ENCODE peak calls at places on chromosome 7, in seven cellular contexts. One of them, this sample, is unnamed.

GRCh38 chr7:138000081-138000701 is 1.7 kb downstream of the CREB3L2 start:
- DNase-seq in AG10803: peak
- DNase-seq in NB4: peak
- DNase-seq in AG04450: peak
- DNase-seq in thoracic aorta: no peak
- DNase-seq in HepG2: peak
- DNase-seq in AG09309: peak
- DNase-seq in this sample: no peak

GRCh38 chr7:133871757-133872156 is 255.4 kb upstream of the LRGUK start:
- DNase-seq in AG10803: no peak
- DNase-seq in NB4: no peak
- DNase-seq in AG04450: no peak
- DNase-seq in thoracic aorta: no peak
- DNase-seq in HepG2: peak
- DNase-seq in AG09309: no peak
- DNase-seq in this sample: no peak

GRCh38 chr7:150411606-150412005 is 32.5 kb downstream of the ZNF775 start:
- DNase-seq in AG10803: no peak
- DNase-seq in NB4: no peak
- DNase-seq in AG04450: no peak
- DNase-seq in thoracic aorta: no peak
- DNase-seq in HepG2: no peak
- DNase-seq in AG09309: no peak
- DNase-seq in this sample: no peak

GRCh38 chr7:14170872-14171271 is 181.4 kb upstream of the ETV1 start:
- DNase-seq in AG10803: no peak
- DNase-seq in NB4: no peak
- DNase-seq in AG04450: no peak
- DNase-seq in thoracic aorta: no peak
- DNase-seq in HepG2: no peak
- DNase-seq in AG09309: no peak
- DNase-seq in this sample: no peak

GRCh38 chr7:23356726-23357125 is 57.6 kb downstream of the MALSU1 start:
- DNase-seq in AG10803: no peak
- DNase-seq in NB4: no peak
- DNase-seq in AG04450: no peak
- DNase-seq in thoracic aorta: no peak
- DNase-seq in HepG2: no peak
- DNase-seq in AG09309: no peak
- DNase-seq in this sample: no peak

GRCh38 chr7:8065356-8065813 is 96.8 kb downstream of the GLCCI1 start:
- DNase-seq in AG10803: peak
- DNase-seq in NB4: no peak
- DNase-seq in AG04450: peak
- DNase-seq in thoracic aorta: no peak
- DNase-seq in HepG2: no peak
- DNase-seq in AG09309: peak
- DNase-seq in this sample: no peak

GRCh38 chr7:26490631-26491624 is 199.3 kb downstream of the SNX10 start:
- DNase-seq in AG10803: no peak
- DNase-seq in NB4: no peak
- DNase-seq in AG04450: no peak
- DNase-seq in thoracic aorta: no peak
- DNase-seq in HepG2: no peak
- DNase-seq in AG09309: no peak
- DNase-seq in this sample: no peak

GRCh38 chr7:57412618-57413017 is 37.4 kb upstream of the ZNF716 start:
- DNase-seq in AG10803: no peak
- DNase-seq in NB4: no peak
- DNase-seq in AG04450: no peak
- DNase-seq in thoracic aorta: no peak
- DNase-seq in HepG2: no peak
- DNase-seq in AG09309: no peak
- DNase-seq in this sample: no peak

GRCh38 chr7:44982535-44982923 is 3.7 kb upstream of the MYO1G start:
- DNase-seq in AG10803: no peak
- DNase-seq in NB4: peak
- DNase-seq in AG04450: no peak
- DNase-seq in thoracic aorta: no peak
- DNase-seq in HepG2: no peak
- DNase-seq in AG09309: no peak
- DNase-seq in this sample: no peak

GRCh38 chr7:136114966-136115762 is 138.0 kb upstream of the MTPN start:
- DNase-seq in AG10803: peak
- DNase-seq in NB4: peak
- DNase-seq in AG04450: peak
- DNase-seq in thoracic aorta: no peak
- DNase-seq in HepG2: peak
- DNase-seq in AG09309: peak
- DNase-seq in this sample: no peak

GRCh38 chr7:6056616-6057015 is 25.4 kb downstream of the ANKRD61 start:
- DNase-seq in AG10803: no peak
- DNase-seq in NB4: no peak
- DNase-seq in AG04450: no peak
- DNase-seq in thoracic aorta: no peak
- DNase-seq in HepG2: no peak
- DNase-seq in AG09309: no peak
- DNase-seq in this sample: no peak

GRCh38 chr7:94123136-94123535 is 119.0 kb upstream of the BET1 start:
- DNase-seq in AG10803: no peak
- DNase-seq in NB4: no peak
- DNase-seq in AG04450: no peak
- DNase-seq in thoracic aorta: no peak
- DNase-seq in HepG2: no peak
- DNase-seq in AG09309: no peak
- DNase-seq in this sample: no peak

GRCh38 chr7:107563072-107563760 is 504 bp downstream of the COG5 start:
- DNase-seq in AG10803: peak
- DNase-seq in NB4: peak
- DNase-seq in AG04450: no peak
- DNase-seq in thoracic aorta: no peak
- DNase-seq in HepG2: peak
- DNase-seq in AG09309: no peak
- DNase-seq in this sample: no peak

GRCh38 chr7:22907805-22908204 is 85.2 kb upstream of the TOMM7 start:
- DNase-seq in AG10803: no peak
- DNase-seq in NB4: no peak
- DNase-seq in AG04450: no peak
- DNase-seq in thoracic aorta: no peak
- DNase-seq in HepG2: no peak
- DNase-seq in AG09309: no peak
- DNase-seq in this sample: no peak

GRCh38 chr7:130896051-130896881 is 162.3 kb upstream of the KLF14 start:
- DNase-seq in AG10803: peak
- DNase-seq in NB4: no peak
- DNase-seq in AG04450: no peak
- DNase-seq in thoracic aorta: no peak
- DNase-seq in HepG2: no peak
- DNase-seq in AG09309: no peak
- DNase-seq in this sample: no peak

GRCh38 chr7:69586315-69586714 is 12.0 kb upstream of the AUTS2 start:
- DNase-seq in AG10803: no peak
- DNase-seq in NB4: no peak
- DNase-seq in AG04450: no peak
- DNase-seq in thoracic aorta: no peak
- DNase-seq in HepG2: no peak
- DNase-seq in AG09309: no peak
- DNase-seq in this sample: no peak

GRCh38 chr7:155750255-155751125 is 61.8 kb downstream of the SHH start:
- DNase-seq in AG10803: no peak
- DNase-seq in NB4: no peak
- DNase-seq in AG04450: no peak
- DNase-seq in thoracic aorta: no peak
- DNase-seq in HepG2: no peak
- DNase-seq in AG09309: no peak
- DNase-seq in this sample: no peak

GRCh38 chr7:19709249-19709578 is 377 bp upstream of the POLR1F start:
- DNase-seq in AG10803: no peak
- DNase-seq in NB4: no peak
- DNase-seq in AG04450: no peak
- DNase-seq in thoracic aorta: no peak
- DNase-seq in HepG2: no peak
- DNase-seq in AG09309: no peak
- DNase-seq in this sample: no peak

GRCh38 chr7:106021211-106022067 is 58.4 kb downstream of the CDHR3 start:
- DNase-seq in AG10803: no peak
- DNase-seq in NB4: peak
- DNase-seq in AG04450: no peak
- DNase-seq in thoracic aorta: no peak
- DNase-seq in HepG2: no peak
- DNase-seq in AG09309: no peak
- DNase-seq in this sample: no peak

GRCh38 chr7:154886591-154886990 is 116.3 kb downstream of the PAXIP1 start:
- DNase-seq in AG10803: no peak
- DNase-seq in NB4: no peak
- DNase-seq in AG04450: no peak
- DNase-seq in thoracic aorta: no peak
- DNase-seq in HepG2: no peak
- DNase-seq in AG09309: no peak
- DNase-seq in this sample: no peak

GRCh38 chr7:41705109-41705871 is 2.4 kb upstream of the INHBA start:
- DNase-seq in AG10803: peak
- DNase-seq in NB4: peak
- DNase-seq in AG04450: peak
- DNase-seq in thoracic aorta: peak
- DNase-seq in HepG2: peak
- DNase-seq in AG09309: peak
- DNase-seq in this sample: peak

GRCh38 chr7:2887816-2888215 is 43.7 kb upstream of the GNA12 start:
- DNase-seq in AG10803: no peak
- DNase-seq in NB4: no peak
- DNase-seq in AG04450: no peak
- DNase-seq in thoracic aorta: no peak
- DNase-seq in HepG2: no peak
- DNase-seq in AG09309: no peak
- DNase-seq in this sample: no peak

GRCh38 chr7:2886391-2886790 is 42.3 kb upstream of the GNA12 start:
- DNase-seq in AG10803: no peak
- DNase-seq in NB4: no peak
- DNase-seq in AG04450: no peak
- DNase-seq in thoracic aorta: no peak
- DNase-seq in HepG2: no peak
- DNase-seq in AG09309: no peak
- DNase-seq in this sample: no peak

GRCh38 chr7:2884161-2884560 is 40.1 kb upstream of the GNA12 start:
- DNase-seq in AG10803: no peak
- DNase-seq in NB4: no peak
- DNase-seq in AG04450: no peak
- DNase-seq in thoracic aorta: no peak
- DNase-seq in HepG2: no peak
- DNase-seq in AG09309: no peak
- DNase-seq in this sample: no peak

GRCh38 chr7:2883101-2883500 is 39.0 kb upstream of the GNA12 start:
- DNase-seq in AG10803: no peak
- DNase-seq in NB4: no peak
- DNase-seq in AG04450: no peak
- DNase-seq in thoracic aorta: no peak
- DNase-seq in HepG2: no peak
- DNase-seq in AG09309: no peak
- DNase-seq in this sample: no peak

GRCh38 chr7:2886900-2887299 is 42.8 kb upstream of the GNA12 start:
- DNase-seq in AG10803: peak
- DNase-seq in NB4: peak
- DNase-seq in AG04450: peak
- DNase-seq in thoracic aorta: no peak
- DNase-seq in HepG2: peak
- DNase-seq in AG09309: no peak
- DNase-seq in this sample: no peak
- TF ChIP-seq CTCF in AG10803: peak
- TF ChIP-seq CTCF in NB4: peak
- TF ChIP-seq CTCF in AG04450: peak
- TF ChIP-seq CTCF in thoracic aorta: peak
- TF ChIP-seq CTCF in HepG2: peak
- TF ChIP-seq CTCF in AG09309: peak
- TF ChIP-seq CTCF in this sample: peak

DNA sequence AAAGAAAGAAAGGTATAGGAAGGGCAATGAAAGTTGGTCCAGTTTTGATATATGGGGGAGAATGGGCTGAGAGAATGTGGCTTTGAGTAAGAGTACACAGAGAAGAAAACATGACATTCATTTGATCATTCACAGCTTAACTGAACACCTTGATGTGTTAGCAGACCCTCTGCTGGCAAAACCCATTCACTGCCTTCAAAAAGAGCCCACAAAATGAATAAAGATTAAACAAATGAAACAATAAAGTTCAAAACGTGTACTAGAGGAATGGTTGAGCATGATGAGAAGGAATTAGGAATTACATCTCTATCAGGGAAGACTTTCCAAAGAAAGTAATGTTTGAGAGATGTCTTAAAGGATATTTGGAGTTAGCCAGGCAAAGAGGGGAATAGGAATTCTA is 2.1 kb downstream of the WEE2 start:
- DNase-seq in AG10803: no peak
- DNase-seq in NB4: no peak
- DNase-seq in AG04450: no peak
- DNase-seq in thoracic aorta: no peak
- DNase-seq in HepG2: no peak
- DNase-seq in AG09309: no peak
- DNase-seq in this sample: no peak
- TF ChIP-seq CTCF in AG10803: no peak
- TF ChIP-seq CTCF in NB4: no peak
- TF ChIP-seq CTCF in AG04450: no peak
- TF ChIP-seq CTCF in thoracic aorta: no peak
- TF ChIP-seq CTCF in HepG2: no peak
- TF ChIP-seq CTCF in AG09309: no peak
- TF ChIP-seq CTCF in this sample: no peak

DNA sequence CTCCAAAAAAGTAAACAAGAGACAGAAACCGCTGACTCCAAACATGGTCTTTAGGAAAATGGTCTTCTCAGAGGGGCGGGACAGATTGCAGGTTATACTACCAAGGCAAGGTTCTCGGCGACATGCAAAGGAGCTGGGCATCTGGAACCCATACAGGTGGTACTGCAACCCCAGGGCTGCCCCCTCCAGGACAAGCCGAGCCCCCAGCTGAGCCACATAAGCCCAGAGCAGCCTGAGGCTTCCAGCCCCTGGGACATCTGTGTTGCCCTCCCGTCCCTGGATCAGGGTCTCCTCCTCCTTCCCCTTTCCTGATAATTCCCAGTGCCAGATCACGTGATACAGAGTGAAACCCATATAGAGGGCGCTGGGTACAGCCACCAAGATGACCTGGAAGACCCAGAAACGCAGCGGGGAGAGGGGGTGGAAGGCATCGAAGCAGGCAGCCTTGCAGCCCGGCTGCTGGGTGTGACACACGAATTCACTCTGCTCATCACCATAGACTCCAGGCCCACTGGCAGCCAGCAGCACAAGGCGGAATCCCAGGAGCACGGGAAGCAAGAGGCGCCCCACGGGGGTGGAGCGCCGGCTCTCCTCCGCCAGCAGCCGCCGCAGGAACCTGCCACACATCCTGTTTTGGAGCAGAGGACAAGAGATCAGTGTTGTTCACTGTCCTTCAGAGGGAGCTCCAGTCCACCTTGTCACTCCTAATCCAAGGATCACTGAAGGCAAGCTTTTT is at the start of gene GJC3:
- DNase-seq in AG10803: peak
- DNase-seq in NB4: peak
- DNase-seq in AG04450: no peak
- DNase-seq in thoracic aorta: no peak
- DNase-seq in HepG2: peak
- DNase-seq in AG09309: no peak
- DNase-seq in this sample: no peak
- TF ChIP-seq CTCF in AG10803: peak
- TF ChIP-seq CTCF in NB4: peak
- TF ChIP-seq CTCF in AG04450: peak
- TF ChIP-seq CTCF in thoracic aorta: no peak
- TF ChIP-seq CTCF in HepG2: peak
- TF ChIP-seq CTCF in AG09309: peak
- TF ChIP-seq CTCF in this sample: peak

GRCh38 chr7:158325530-158326381 is 261.9 kb downstream of the PTPRN2 start:
- DNase-seq in AG10803: no peak
- DNase-seq in NB4: no peak
- DNase-seq in AG04450: no peak
- DNase-seq in thoracic aorta: no peak
- DNase-seq in HepG2: peak
- DNase-seq in AG09309: no peak
- DNase-seq in this sample: peak
- TF ChIP-seq CTCF in AG10803: no peak
- TF ChIP-seq CTCF in NB4: no peak
- TF ChIP-seq CTCF in AG04450: no peak
- TF ChIP-seq CTCF in thoracic aorta: no peak
- TF ChIP-seq CTCF in HepG2: peak
- TF ChIP-seq CTCF in AG09309: no peak
- TF ChIP-seq CTCF in this sample: peak

This sample was measured in type B pancreatic cell.